ENCODE peak calls at places on chromosomes 3 and 15, in nine cellular contexts. U is MM.1S, I is neural progenitor cell, K is HCT116, L is GM23248, A is PC-3, X is GM23338, H is hepatocyte, P is SK-N-SH. J is an unnamed sample.

GRCh38 chr15:68384451-68385239 is 47.3 kb downstream of the ITGA11 start:
- DNase-seq in I (no peak), X (no peak), U (no peak), A (peak), L (peak), P (peak), K (no peak), H (peak), J (no peak)

GRCh38 chr3:76500746-76501275 is 539.1 kb upstream of the ROBO2 start:
- DNase-seq in H (no peak), A (peak), P (no peak), U (no peak), X (no peak), K (no peak), L (peak), I (no peak), J (no peak)

GRCh38 chr3:17759901-17760300 is 17.5 kb upstream of the TBC1D5 start:
- DNase-seq in H (no peak), K (no peak), A (peak), P (no peak), L (peak), X (no peak), I (no peak), U (no peak), J (no peak)

GRCh38 chr15:71149645-71150557 is 34.6 kb downstream of the THSD4 start:
- DNase-seq in K (no peak), U (no peak), X (no peak), I (no peak), P (no peak), L (no peak), A (no peak), H (no peak), J (no peak)

GRCh38 chr3:33758874-33759273 is 39.6 kb upstream of the PDCD6IP start:
- DNase-seq in L (peak), P (no peak), I (no peak), U (no peak), X (no peak), A (no peak), K (no peak), H (no peak), J (no peak)

GRCh38 chr3:44030690-44031344 is 210.9 kb upstream of the TOPAZ1 start:
- DNase-seq in H (no peak), P (no peak), A (peak), U (no peak), K (no peak), X (no peak), I (no peak), L (peak), J (no peak)

GRCh38 chr3:43178891-43179366 is 73.0 kb upstream of the POMGNT2 start:
- DNase-seq in P (no peak), A (peak), X (no peak), U (no peak), L (peak), H (peak), I (no peak), K (peak), J (no peak)

GRCh38 chr15:42152196-42152920 is 4.1 kb downstream of the PLA2G4F start:
- DNase-seq in U (no peak), P (no peak), H (no peak), I (no peak), L (peak), X (no peak), A (no peak), K (no peak), J (no peak)

GRCh38 chr3:41202834-41203345 is 3.6 kb downstream of the CTNNB1 start:
- DNase-seq in H (peak), A (peak), L (peak), K (no peak), U (no peak), X (peak), P (peak), I (peak), J (peak)

GRCh38 chr3:147943265-147943945 is 534.2 kb downstream of the ZIC1 start:
- DNase-seq in U (no peak), H (peak), L (peak), A (peak), X (no peak), P (no peak), K (peak), I (no peak), J (no peak)
- H2AFZ ChIP-seq in U (no peak), H (no peak), L (peak), A (peak), X (no peak), P (peak), K (peak), I (no peak), J (no peak)

DNA sequence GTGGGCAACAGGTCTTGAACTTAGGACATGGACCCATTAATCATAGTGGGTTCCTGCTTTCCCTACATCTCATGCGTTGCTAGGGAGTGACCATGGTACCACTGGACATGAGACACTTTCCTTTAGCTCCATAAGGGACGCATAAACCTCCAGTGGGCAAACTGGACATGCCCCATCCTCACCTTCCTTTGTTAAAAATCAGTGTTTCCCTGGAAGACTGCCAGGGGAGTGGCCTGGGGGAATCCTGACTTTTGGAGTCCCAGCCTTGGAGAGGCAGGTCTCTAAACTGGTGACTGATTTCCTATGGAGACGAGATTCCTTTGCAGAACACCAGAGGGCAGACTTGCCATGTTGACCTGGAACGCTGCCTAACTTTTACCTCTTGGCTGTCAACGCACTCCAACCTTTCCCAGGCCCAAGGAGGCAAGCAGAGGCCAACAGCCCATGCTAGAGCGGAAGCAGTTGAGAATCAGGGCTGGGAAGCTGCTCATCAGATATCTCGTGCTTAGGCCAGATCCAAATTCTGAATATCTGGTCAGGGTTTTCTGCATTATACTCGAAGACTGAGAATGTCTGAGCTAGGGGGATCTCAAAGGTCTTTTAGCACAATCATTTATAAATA is 2.6 kb downstream of the XIRP1 start:
- DNase-seq in I (peak), A (peak), K (peak), P (peak), H (peak), L (peak), U (peak), X (peak), J (peak)
- TF ChIP-seq EZH2phosphoT487 in I (no peak), A (no peak), K (no peak), P (no peak), H (no peak), L (no peak), U (no peak), X (no peak), J (no peak)

GRCh38 chr3:125379483-125379882 is 4.4 kb upstream of the ZNF148 start:
- DNase-seq in X (no peak), P (no peak), L (no peak), I (no peak), U (no peak), K (no peak), H (no peak), A (no peak), J (no peak)
- H3K27ac ChIP-seq in X (no peak), P (no peak), L (no peak), I (no peak), U (no peak), K (no peak), H (no peak), A (no peak), J (no peak)

GRCh38 chr3:52217409-52217805 is 8.0 kb downstream of the TLR9 start:
- DNase-seq in U (no peak), A (no peak), X (no peak), L (no peak), P (no peak), H (no peak), I (no peak), K (no peak), J (no peak)
- H2AFZ ChIP-seq in U (no peak), A (no peak), X (no peak), L (no peak), P (no peak), H (no peak), I (no peak), K (peak), J (no peak)

J was measured in OCI-LY7.